ENCODE peak calls at places on chromosomes 2 and 18, in eight cellular contexts. V is tibial artery; M is adrenal gland; P is CD8-positive, alpha-beta memory T cell; Y is WERI-Rb-1; U is mesendoderm; B is A549; I is OCI-LY7. C is an unnamed sample.

GRCh38 chr2:233807215-233807865 is 29.2 kb downstream of the MROH2A start:
- DNase-seq in Y (peak), M (no peak), I (no peak), U (no peak), V (peak), B (no peak), P (no peak), C (no peak)

GRCh38 chr2:86026744-86027065 is 79.0 kb downstream of the POLR1A start:
- DNase-seq in P (no peak), I (no peak), B (no peak), U (no peak), Y (no peak), M (no peak), V (peak), C (no peak)

GRCh38 chr18:58168221-58168620 is 124.2 kb downstream of the NEDD4L start:
- DNase-seq in B (no peak), P (no peak), U (no peak), Y (no peak), V (no peak), I (no peak), M (no peak), C (no peak)

GRCh38 chr2:58428553-58429284 is 187.6 kb upstream of the FANCL start:
- DNase-seq in M (peak), P (no peak), B (peak), V (no peak), Y (peak), I (no peak), U (peak), C (no peak)

GRCh38 chr2:239937866-239938640 is 87.1 kb downstream of the NDUFA10 start:
- DNase-seq in I (no peak), Y (peak), P (no peak), V (peak), B (no peak), U (no peak), M (no peak), C (no peak)

GRCh38 chr18:70931942-70932814 is 643.3 kb downstream of the SOCS6 start:
- DNase-seq in B (no peak), P (peak), U (peak), Y (no peak), V (no peak), I (peak), M (peak), C (peak)

GRCh38 chr2:240460781-240461431 is 25.4 kb downstream of the GPC1 start:
- DNase-seq in M (peak), P (no peak), V (peak), B (no peak), Y (peak), I (no peak), U (no peak), C (no peak)

GRCh38 chr2:199458017-199458805 is 472 bp upstream of the SATB2 start:
- DNase-seq in B (peak), Y (peak), M (peak), U (peak), V (no peak), P (peak), I (peak), C (no peak)

GRCh38 chr2:187126247-187127005 is 277.5 kb upstream of the ZSWIM2 start:
- DNase-seq in Y (no peak), M (no peak), I (no peak), U (no peak), V (no peak), B (no peak), P (no peak), C (no peak)

GRCh38 chr2:64332300-64332699 is 121.7 kb upstream of the LGALSL start:
- DNase-seq in M (no peak), I (no peak), U (no peak), B (no peak), P (no peak), V (no peak), Y (no peak), C (no peak)

GRCh38 chr2:185919155-185919554 is 180.6 kb downstream of the FSIP2 start:
- DNase-seq in I (no peak), V (no peak), B (no peak), Y (no peak), P (no peak), U (no peak), M (no peak), C (no peak)

GRCh38 chr2:204274991-204275390 is 270.3 kb upstream of the PARD3B start:
- DNase-seq in B (no peak), Y (no peak), V (no peak), P (no peak), U (no peak), M (no peak), I (no peak), C (no peak)

GRCh38 chr18:36757081-36757480 is 71.7 kb downstream of the TPGS2 start:
- DNase-seq in I (peak), B (peak), P (no peak), M (peak), U (peak), Y (no peak), V (no peak), C (peak)

GRCh38 chr2:15905986-15906491 is 34.3 kb upstream of the MYCN start:
- DNase-seq in P (no peak), B (no peak), M (no peak), Y (no peak), V (no peak), U (no peak), I (no peak), C (no peak)
- H3K4me3 ChIP-seq in P (no peak), B (no peak), M (no peak), Y (no peak), V (no peak), U (no peak), I (no peak), C (no peak)

GRCh38 chr2:15456343-15456742 is 104.8 kb downstream of the NBAS start:
- DNase-seq in U (no peak), I (no peak), B (no peak), M (no peak), P (no peak), V (no peak), Y (no peak), C (no peak)
- H3K4me3 ChIP-seq in U (no peak), I (no peak), B (no peak), M (no peak), P (no peak), V (no peak), Y (no peak), C (no peak)

DNA sequence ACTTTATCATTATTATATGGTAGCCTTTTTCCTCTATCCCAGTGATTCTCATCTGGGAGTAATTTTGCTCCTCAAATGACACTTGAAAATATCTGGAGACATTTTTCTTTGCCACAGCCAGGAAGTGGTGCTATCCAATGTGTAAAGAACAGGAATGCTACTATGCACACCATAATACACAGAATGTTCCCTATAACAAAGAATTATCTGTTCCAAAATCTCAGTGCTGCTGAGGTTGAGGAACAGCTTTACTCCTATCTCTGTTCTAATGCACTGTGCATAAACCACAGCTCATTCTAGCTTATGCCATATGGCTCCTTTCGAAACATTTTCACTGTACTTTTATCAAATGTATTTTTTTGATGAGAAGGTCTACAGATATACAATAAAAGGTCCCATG is 1231.2 kb upstream of the CELF4 start:
- DNase-seq in M (no peak), V (no peak), U (no peak), P (no peak), I (no peak), B (no peak), Y (no peak), C (no peak)
- H3K4me3 ChIP-seq in M (no peak), V (no peak), U (no peak), P (no peak), I (no peak), B (no peak), Y (no peak), C (no peak)

DNA sequence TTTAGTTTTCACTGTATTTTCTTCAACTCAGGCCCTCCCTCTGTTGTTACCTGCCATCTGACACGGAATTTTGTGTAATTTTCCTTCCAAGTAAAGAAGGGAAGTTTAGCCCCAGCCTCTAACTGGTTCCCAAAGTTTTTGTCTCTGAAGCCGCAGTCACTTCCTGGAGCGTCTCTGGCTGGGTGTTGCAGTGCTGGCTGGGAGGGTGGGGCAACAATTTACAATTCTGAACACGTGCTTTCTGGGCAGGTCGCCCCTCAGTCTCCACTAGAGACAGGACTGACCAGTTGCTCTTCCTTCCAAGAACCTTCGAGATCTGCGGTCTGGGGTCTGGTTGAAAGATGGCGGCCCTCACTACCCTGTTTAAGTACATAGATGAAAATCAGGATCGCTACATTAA is 3.5 kb downstream of the CNDP2 start:
- DNase-seq in P (no peak), V (peak), Y (no peak), I (peak), U (peak), B (no peak), M (peak), C (no peak)
- H3K4me3 ChIP-seq in P (peak), V (no peak), Y (no peak), I (peak), U (no peak), B (no peak), M (no peak), C (peak)

DNA sequence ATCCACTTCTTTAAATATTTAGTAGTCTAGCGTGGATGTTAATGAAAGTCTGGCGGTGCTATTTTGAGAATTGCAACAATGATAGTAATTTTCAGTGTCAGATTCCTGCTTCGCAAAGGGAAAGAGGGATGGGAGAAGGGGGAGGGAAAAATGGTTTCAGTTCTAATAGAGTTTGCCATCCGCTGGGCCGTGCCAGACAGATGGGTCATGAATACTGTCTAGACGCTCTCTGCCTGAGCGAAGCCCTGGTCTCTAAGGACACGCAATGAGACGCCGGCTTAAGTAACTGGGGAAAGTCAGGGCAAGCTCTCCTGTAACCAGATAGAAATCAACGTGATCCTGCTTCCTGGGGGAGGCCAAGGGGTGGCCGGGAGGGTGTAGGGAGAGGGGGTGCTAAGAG is 229.1 kb downstream of the LDLRAD4 start:
- DNase-seq in P (no peak), V (peak), Y (peak), M (peak), I (no peak), B (peak), U (peak), C (peak)
- H3K4me3 ChIP-seq in P (no peak), V (peak), Y (peak), M (no peak), I (no peak), B (no peak), U (no peak), C (no peak)

GRCh38 chr2:168293766-168294165 is 46.4 kb upstream of the STK39 start:
- DNase-seq in Y (no peak), P (no peak), I (no peak), B (no peak), U (peak), V (no peak), M (no peak), C (no peak)
- H3K4me3 ChIP-seq in Y (no peak), P (no peak), I (no peak), B (no peak), U (no peak), V (no peak), M (no peak), C (no peak)

C was measured in kidney epithelial cell.